ENCODE peak calls at places on chromosomes 6 and 20, in five cellular contexts. K is trophoblast cell, R is H1, Z is IMR-90, D is mesenchymal stem cell. N is an unnamed sample.

GRCh38 chr6:34709386-34709785 is 12.8 kb upstream of the ILRUN start:
- DNase-seq in K (no peak), R (no peak), Z (peak; percentile 83), D (no peak), N (no peak)

GRCh38 chr6:56642366-56643261 is at the start of gene DST:
- DNase-seq in K (peak; percentile 84), R (no peak), Z (peak; percentile 95), D (peak; percentile 74), N (no peak)

GRCh38 chr20:25017257-25017803 is 24.8 kb upstream of the APMAP start:
- DNase-seq in K (peak; percentile 84), R (peak; percentile 59), Z (no peak), D (no peak), N (no peak)

GRCh38 chr20:34583524-34583923 is 25.0 kb downstream of the MAP1LC3A start:
- DNase-seq in K (no peak), R (no peak), Z (no peak), D (no peak), N (no peak)

GRCh38 chr6:76876922-76877553 is 586.3 kb downstream of the HTR1B start:
- DNase-seq in K (peak; percentile 91), R (peak; percentile 75), Z (peak; percentile 12), D (peak; percentile 77), N (peak; percentile 55)

GRCh38 chr6:28982476-28983266 is 22.4 kb downstream of the ZNF311 start:
- DNase-seq in K (peak; percentile 77), R (no peak), Z (peak; percentile 67), D (peak; percentile 76), N (peak; percentile 56)

GRCh38 chr6:52385074-52385473 is 23.1 kb downstream of the PAQR8 start:
- DNase-seq in K (no peak), R (no peak), Z (no peak), D (no peak), N (no peak)

GRCh38 chr20:12289476-12289875 is 371.8 kb downstream of the BTBD3 start:
- DNase-seq in K (no peak), R (no peak), Z (no peak), D (no peak), N (no peak)

GRCh38 chr6:6596929-6597328 is 8.4 kb downstream of the LY86 start:
- DNase-seq in K (no peak), R (no peak), Z (no peak), D (no peak), N (no peak)

GRCh38 chr20:63471002-63471718 is 1.3 kb downstream of the KCNQ2 start:
- DNase-seq in K (no peak), R (no peak), Z (no peak), D (no peak), N (no peak)

GRCh38 chr20:56001106-56001785 is 4.1 kb downstream of the CBLN4 start:
- DNase-seq in K (no peak), R (no peak), Z (no peak), D (no peak), N (no peak)

GRCh38 chr6:111761783-111762312 is 111.4 kb downstream of the FYN start:
- DNase-seq in K (no peak), R (no peak), Z (peak; percentile 19), D (no peak), N (no peak)

GRCh38 chr6:149897015-149897697 is 757 bp downstream of the RAET1E start:
- DNase-seq in K (peak; percentile 22), R (no peak), Z (peak; percentile 92), D (peak; percentile 74), N (no peak)

GRCh38 chr6:141212296-141212695 is 920.4 kb upstream of the GJE1 start:
- DNase-seq in K (no peak), R (no peak), Z (no peak), D (no peak), N (no peak)

GRCh38 chr6:97765480-97765879 is 482.5 kb upstream of the MMS22L start:
- DNase-seq in K (peak; percentile 61), R (no peak), Z (peak; percentile 18), D (no peak), N (no peak)

GRCh38 chr20:11316244-11316643 is 601.4 kb upstream of the BTBD3 start:
- DNase-seq in K (no peak), R (no peak), Z (no peak), D (no peak), N (no peak)

GRCh38 chr20:17641520-17641964 is 40.5 kb downstream of the RRBP1 start:
- DNase-seq in K (no peak), R (no peak), Z (no peak), D (no peak), N (no peak)
- H3K79me1 ChIP-seq in K (no peaks in the 10 kb centered on the region), R (peaks cover 18% of the 10 kb centered on the region), Z (peaks cover 98% of the 10 kb centered on the region), D (peaks cover 47% of the 10 kb centered on the region), N (no peaks in the 10 kb centered on the region)

GRCh38 chr6:79033279-79033678 is 44.8 kb downstream of the PHIP start:
- DNase-seq in K (no peak), R (no peak), Z (no peak), D (no peak), N (no peak)

GRCh38 chr6:79034865-79035264 is 43.2 kb downstream of the PHIP start:
- DNase-seq in K (no peak), R (no peak), Z (peak; percentile 14), D (no peak), N (no peak)

GRCh38 chr6:79030511-79030910 is 47.5 kb downstream of the PHIP start:
- DNase-seq in K (peak; percentile 81), R (no peak), Z (peak; percentile 9), D (peak; percentile 22), N (no peak)

GRCh38 chr6:79030023-79030422 is 48.0 kb downstream of the PHIP start:
- DNase-seq in K (no peak), R (no peak), Z (no peak), D (no peak), N (no peak)

GRCh38 chr6:79031821-79032590 is 46.0 kb downstream of the PHIP start:
- DNase-seq in K (peak; percentile 84), R (no peak), Z (peak; percentile 63), D (peak; percentile 57), N (no peak)
- H3K4me3 ChIP-seq in K (no peak overlapping the region), R (no peak overlapping the region), Z (no peak overlapping the region), D (no peak overlapping the region), N (no peak overlapping the region)

DNA sequence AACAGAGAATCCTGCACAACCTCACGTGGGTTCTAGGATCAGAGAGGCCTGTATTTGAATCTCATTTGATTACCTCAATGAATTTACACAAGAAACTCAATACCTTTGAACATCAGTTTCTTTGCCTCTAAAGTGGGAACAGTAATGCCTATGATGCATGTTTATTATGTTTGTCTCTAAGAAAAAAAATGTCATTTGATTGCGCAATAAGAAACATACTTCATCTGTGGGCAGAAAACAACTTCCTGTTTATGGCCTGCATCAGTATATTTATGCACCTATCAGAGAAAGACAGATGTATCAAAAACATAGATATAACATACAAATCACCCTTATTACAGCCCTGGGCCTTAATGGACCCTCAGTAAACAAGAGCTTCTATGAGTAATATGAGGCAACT is 516.4 kb upstream of the ARID1B start:
- DNase-seq in K (no peak), R (no peak), Z (no peak), D (no peak), N (no peak)
- H2AFZ ChIP-seq in K (no peak overlapping the region), R (no peak overlapping the region), Z (no peak overlapping the region), D (no peak overlapping the region), N (no peak overlapping the region)

GRCh38 chr6:159980474-159980873 is 11.6 kb downstream of the IGF2R start:
- DNase-seq in K (no peak), R (no peak), Z (no peak), D (no peak), N (no peak)
- H3K79me1 ChIP-seq in K (no peaks in the 10 kb centered on the region), R (peaks cover 28% of the 10 kb centered on the region), Z (peaks cover 81% of the 10 kb centered on the region), D (no peaks in the 10 kb centered on the region), N (peaks cover 23% of the 10 kb centered on the region)

N was measured in neuronal stem cell.